ENCODE peak calls at places on chromosomes 4 and X, in four cellular contexts. P is A549, A is GM12878, U is HepG2. V is an unnamed sample.

GRCh38 chr4:47065099-47065498 is 33.7 kb downstream of the GABRB1 start:
- DNase-seq in P (no peak), A (no peak), U (no peak), V (no peak)

GRCh38 chr4:141473026-141473540 is 163.3 kb upstream of the IL15 start:
- DNase-seq in P (no peak), A (no peak), U (no peak), V (no peak)

GRCh38 chrX:6226053-6226645 is 2.5 kb downstream of the NLGN4X start:
- DNase-seq in P (no peak), A (no peak), U (no peak), V (no peak)

GRCh38 chrX:147803948-147804347 is 107.8 kb upstream of the FMR1 start:
- DNase-seq in P (peak; percentile 0), A (no peak), U (peak; percentile 24), V (no peak)

GRCh38 chr4:150415213-150415612 is 166.7 kb upstream of the MAB21L2 start:
- DNase-seq in P (no peak), A (no peak), U (no peak), V (no peak)

GRCh38 chrX:13102636-13103035 is 58.2 kb upstream of the FAM9C start:
- DNase-seq in P (no peak), A (no peak), U (no peak), V (no peak)

GRCh38 chr4:15691346-15692140 is 9.9 kb downstream of the FAM200B start:
- DNase-seq in P (no peak), A (no peak), U (peak; percentile 14), V (no peak)

GRCh38 chr4:82099863-82100579 is 273.8 kb downstream of the HNRNPD start:
- DNase-seq in P (no peak), A (no peak), U (no peak), V (no peak)

GRCh38 chr4:69713593-69713992 is 46.8 kb downstream of the SULT1B1 start:
- DNase-seq in P (no peak), A (no peak), U (peak; percentile 65), V (no peak)

GRCh38 chr4:74933562-74934015 is 673 bp downstream of the PARM1 start:
- DNase-seq in P (no peak), A (no peak), U (no peak), V (no peak)

GRCh38 chrX:22389544-22390243 is 117.0 kb downstream of the CBLL2 start:
- DNase-seq in P (no peak), A (no peak), U (no peak), V (no peak)

GRCh38 chr4:174467107-174467506 is 55.2 kb downstream of the HPGD start:
- DNase-seq in P (no peak), A (no peak), U (no peak), V (no peak)

GRCh38 chrX:53237056-53237455 is 12.0 kb upstream of the KDM5C start:
- DNase-seq in P (no peak), A (no peak), U (no peak), V (no peak)

GRCh38 chrX:46967547-46967946 is 55.3 kb downstream of the JADE3 start:
- DNase-seq in P (no peak), A (peak; percentile 56), U (no peak), V (no peak)

GRCh38 chrX:10949541-10949940 is 161.6 kb upstream of the HCCS start:
- DNase-seq in P (no peak), A (no peak), U (no peak), V (no peak)

GRCh38 chr4:47222276-47222675 is 190.9 kb downstream of the GABRB1 start:
- DNase-seq in P (no peak), A (no peak), U (no peak), V (no peak)

GRCh38 chr4:175238827-175239517 is 320.8 kb downstream of the ADAM29 start:
- DNase-seq in P (no peak), A (no peak), U (no peak), V (no peak)

GRCh38 chr4:166144607-166145006 is 271.6 kb downstream of the TLL1 start:
- DNase-seq in P (no peak), A (no peak), U (no peak), V (no peak)

GRCh38 chrX:4935846-4936245 is 1222.4 kb upstream of the PRKX start:
- DNase-seq in P (no peak), A (no peak), U (no peak), V (no peak)

GRCh38 chr4:8475751-8476575 is 35.4 kb downstream of the TRMT44 start:
- DNase-seq in P (no peak), A (no peak), U (no peak), V (no peak)

GRCh38 chrX:83759872-83760271 is 101.1 kb upstream of the CYLC1 start:
- DNase-seq in P (no peak), A (no peak), U (peak; percentile 6), V (no peak)

GRCh38 chr4:143337600-143338287 is 1.1 kb downstream of the GAB1 start:
- DNase-seq in P (no peak), A (no peak), U (peak; percentile 70), V (no peak)

GRCh38 chr4:109801099-109801789 is 555 bp downstream of the CFI start:
- DNase-seq in P (no peak), A (no peak), U (no peak), V (no peak)

GRCh38 chrX:132958086-132958703 is at the start of gene HS6ST2:
- DNase-seq in P (no peak), A (no peak), U (no peak), V (no peak)

GRCh38 chrX:102899940-102900916 is 36.8 kb upstream of the RAB40AL start:
- DNase-seq in P (peak; percentile 6), A (peak; percentile 33), U (peak; percentile 39), V (peak; percentile 55)

GRCh38 chr4:32135642-32136041 is 1415.5 kb downstream of the PCDH7 start:
- DNase-seq in P (no peak), A (no peak), U (no peak), V (no peak)

GRCh38 chrX:345020-345925 is 26.7 kb upstream of the GTPBP6 start:
- DNase-seq in P (no peak), A (no peak), U (no peak), V (no peak)

GRCh38 chrX:8632949-8633348 is 99.0 kb downstream of the ANOS1 start:
- DNase-seq in P (no peak), A (no peak), U (no peak), V (no peak)

GRCh38 chrX:10600479-10600878 is 19.9 kb downstream of the MID1 start:
- DNase-seq in P (no peak), A (no peak), U (no peak), V (no peak)

DNA sequence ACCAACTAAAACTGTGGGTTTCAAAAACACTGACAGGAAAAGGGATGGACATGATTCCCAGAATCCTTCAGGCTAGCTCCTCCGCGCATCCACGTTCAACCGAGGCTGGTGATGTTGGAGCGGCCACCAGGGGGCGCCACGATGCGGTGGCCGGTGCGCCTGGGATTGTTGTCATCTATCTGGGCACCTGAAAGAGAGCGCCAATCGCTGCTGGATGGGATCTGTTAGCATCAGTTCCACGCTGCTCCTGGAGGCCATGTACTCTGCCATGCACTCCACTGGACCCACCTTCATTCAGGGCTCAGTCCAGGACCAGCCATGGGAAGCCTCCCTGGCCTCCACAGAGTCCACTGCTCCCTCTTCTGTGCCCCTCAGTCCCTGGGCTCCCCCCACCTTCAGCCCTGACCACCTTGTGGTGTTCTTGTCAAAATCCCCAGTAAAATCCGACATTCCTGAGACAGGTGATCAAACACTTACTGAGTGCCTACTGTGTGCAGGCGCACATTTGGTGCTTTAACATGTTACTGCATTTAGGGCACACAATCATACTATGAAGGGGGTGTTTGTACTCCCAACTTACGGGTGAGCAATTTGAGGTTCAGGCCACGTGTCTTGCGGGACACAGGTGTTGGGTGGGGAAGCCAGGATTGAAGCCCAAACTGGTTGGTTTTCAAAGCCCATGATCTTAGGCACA is 71.1 kb downstream of the CRMP1 start:
- DNase-seq in P (peak; percentile 15), A (no peak), U (no peak), V (peak; percentile 57)
- TF ChIP-seq CHD4 in P (no peak), A (no peak), U (no peak), V (no peak)

DNA sequence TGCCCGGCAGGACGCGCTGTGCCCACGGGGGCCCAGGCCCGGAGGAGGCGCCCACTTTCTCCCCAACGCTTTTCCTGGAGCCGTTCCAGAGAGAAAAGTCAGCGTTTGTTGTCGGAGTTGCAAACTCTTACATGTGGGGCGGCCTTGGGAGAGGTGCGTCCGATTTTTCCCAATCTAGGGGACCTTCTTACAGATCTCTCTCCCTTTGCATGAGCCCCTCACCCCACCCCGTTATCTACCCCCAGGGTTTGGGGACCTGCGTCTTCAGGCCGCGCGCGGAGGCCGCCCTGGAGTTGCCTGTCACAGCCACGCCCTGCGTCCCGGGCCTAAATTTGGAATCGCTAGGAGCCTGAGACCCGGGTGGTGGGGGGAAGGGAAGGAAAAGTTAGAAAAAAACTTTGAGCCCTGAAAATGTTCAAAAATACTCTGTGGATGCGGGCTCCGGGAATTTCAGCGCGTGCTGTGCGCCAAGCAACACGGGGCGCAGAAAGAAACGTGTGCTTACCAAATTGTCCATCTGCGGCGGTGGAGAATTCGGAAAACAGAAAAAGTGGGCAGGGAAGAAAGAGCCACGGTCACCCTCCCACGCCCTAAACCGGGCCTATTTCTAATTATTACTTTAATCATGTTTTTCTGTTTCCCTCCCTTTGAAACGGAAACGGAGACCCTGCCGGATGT is 587 bp downstream of the CD99 start:
- DNase-seq in P (peak; percentile 52), A (no peak), U (no peak), V (peak; percentile 47)
- TF ChIP-seq CHD4 in P (no peak), A (no peak), U (no peak), V (no peak)

GRCh38 chrX:18286322-18286831 is 65.7 kb upstream of the BEND2 start:
- DNase-seq in P (no peak), A (no peak), U (no peak), V (no peak)

GRCh38 chrX:18294893-18295292 is 59.6 kb downstream of the SCML2 start:
- DNase-seq in P (no peak), A (no peak), U (no peak), V (no peak)

GRCh38 chrX:18288716-18289115 is 65.8 kb downstream of the SCML2 start:
- DNase-seq in P (no peak), A (no peak), U (no peak), V (no peak)

GRCh38 chrX:18291006-18291545 is 63.4 kb downstream of the SCML2 start:
- DNase-seq in P (no peak), A (no peak), U (no peak), V (no peak)

DNA sequence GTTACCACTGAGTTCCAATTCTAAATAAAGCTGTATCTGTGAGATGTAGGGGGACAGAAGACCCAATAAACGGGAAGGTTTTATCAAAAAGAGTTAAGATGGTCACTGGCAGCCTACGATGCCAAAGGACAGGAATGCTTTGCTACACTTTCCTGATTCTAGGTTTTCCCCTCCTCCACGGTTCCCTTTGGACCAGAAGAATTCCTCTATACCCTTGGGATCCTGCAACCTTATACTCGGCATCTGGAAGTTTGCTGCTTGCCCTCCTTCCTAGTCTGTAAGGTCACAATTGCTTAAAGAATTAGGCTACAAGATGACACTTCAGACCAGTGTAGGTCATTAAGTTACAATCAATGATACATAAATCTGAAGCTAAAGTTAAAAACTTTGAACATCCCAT is 64.3 kb downstream of the SCML2 start:
- DNase-seq in P (no peak), A (no peak), U (no peak), V (no peak)
- TF ChIP-seq CHD4 in P (no peak), A (no peak), U (no peak), V (no peak)

DNA sequence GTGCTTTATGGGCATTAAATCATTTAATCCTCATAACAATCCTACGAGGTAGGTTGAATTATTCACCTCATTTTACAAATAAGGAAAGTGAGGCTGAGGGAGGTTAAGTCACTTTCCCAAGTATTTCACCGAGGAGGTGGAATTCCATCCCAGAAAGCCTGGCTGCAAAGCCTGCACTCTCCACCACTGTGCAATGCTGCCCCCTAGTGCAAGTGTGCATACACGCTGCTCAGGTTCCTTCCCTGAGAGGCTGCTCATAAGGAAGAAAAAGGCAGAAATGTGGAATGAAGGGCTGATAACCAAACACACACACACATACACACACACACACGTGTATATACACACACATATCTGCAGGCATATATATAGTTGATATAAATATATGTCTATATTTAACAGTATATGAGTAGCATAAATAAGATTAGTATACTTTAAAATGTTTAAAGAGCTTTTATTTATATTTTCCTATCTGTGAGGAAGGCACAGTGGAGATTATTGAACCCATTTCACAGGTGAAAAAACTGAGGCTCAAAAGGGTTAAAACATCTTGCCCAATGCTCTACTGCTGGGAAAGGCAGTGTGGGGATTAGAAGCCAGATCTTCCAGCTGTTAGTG is 714.5 kb upstream of the TENM3 start:
- DNase-seq in P (peak; percentile 2), A (peak; percentile 8), U (peak; percentile 56), V (peak; percentile 59)
- TF ChIP-seq CHD4 in P (no peak), A (no peak), U (no peak), V (no peak)

V was measured in K562.